ENCODE peak calls at places on chromosomes 6 and 20, in eight cellular contexts. One of them, this sample, is unnamed.

GRCh38 chr20:50027611-50028105 is 44.9 kb downstream of the SNAI1 start:
- DNase-seq in dorsolateral prefrontal cortex: peak; percentile 68
- DNase-seq in cardiac fibroblast: peak; percentile 95
- DNase-seq in A549: peak; percentile 84
- DNase-seq in breast epithelium: peak; percentile 77
- DNase-seq in AG04449: no peak
- DNase-seq in lower lobe of right lung: no peak
- DNase-seq in stomach: no peak
- DNase-seq in this sample: peak; percentile 63

GRCh38 chr20:24817351-24817750 is 131.7 kb upstream of the CST7 start:
- DNase-seq in dorsolateral prefrontal cortex: no peak
- DNase-seq in lower lobe of right lung: no peak
- DNase-seq in stomach: no peak
- DNase-seq in cardiac fibroblast: no peak
- DNase-seq in breast epithelium: no peak
- DNase-seq in AG04449: no peak
- DNase-seq in A549: no peak
- DNase-seq in this sample: no peak

GRCh38 chr20:49483706-49484101 is 1.2 kb upstream of the KCNB1 start:
- DNase-seq in dorsolateral prefrontal cortex: no peak
- DNase-seq in AG04449: no peak
- DNase-seq in lower lobe of right lung: no peak
- DNase-seq in cardiac fibroblast: no peak
- DNase-seq in A549: no peak
- DNase-seq in stomach: no peak
- DNase-seq in breast epithelium: no peak
- DNase-seq in this sample: no peak

GRCh38 chr6:166025149-166025898 is 142.3 kb downstream of the TBXT start:
- DNase-seq in A549: no peak
- DNase-seq in dorsolateral prefrontal cortex: no peak
- DNase-seq in lower lobe of right lung: peak; percentile 69
- DNase-seq in breast epithelium: no peak
- DNase-seq in AG04449: peak; percentile 70
- DNase-seq in stomach: no peak
- DNase-seq in cardiac fibroblast: peak; percentile 78
- DNase-seq in this sample: peak; percentile 82

GRCh38 chr20:54140927-54141566 is 32.7 kb downstream of the CYP24A1 start:
- DNase-seq in cardiac fibroblast: peak; percentile 35
- DNase-seq in dorsolateral prefrontal cortex: no peak
- DNase-seq in breast epithelium: no peak
- DNase-seq in AG04449: no peak
- DNase-seq in A549: peak; percentile 78
- DNase-seq in lower lobe of right lung: no peak
- DNase-seq in stomach: no peak
- DNase-seq in this sample: peak; percentile 65

GRCh38 chr6:77466055-77467028 is 3.1 kb upstream of the HTR1B start:
- DNase-seq in breast epithelium: no peak
- DNase-seq in AG04449: no peak
- DNase-seq in dorsolateral prefrontal cortex: no peak
- DNase-seq in A549: peak; percentile 46
- DNase-seq in cardiac fibroblast: peak; percentile 80
- DNase-seq in stomach: peak; percentile 61
- DNase-seq in lower lobe of right lung: peak; percentile 50
- DNase-seq in this sample: peak; percentile 53

GRCh38 chr20:61934716-61935530 is 130.8 kb downstream of the TAF4 start:
- DNase-seq in A549: no peak
- DNase-seq in cardiac fibroblast: no peak
- DNase-seq in AG04449: no peak
- DNase-seq in dorsolateral prefrontal cortex: peak; percentile 31
- DNase-seq in lower lobe of right lung: peak; percentile 25
- DNase-seq in stomach: no peak
- DNase-seq in breast epithelium: peak; percentile 50
- DNase-seq in this sample: no peak

GRCh38 chr6:136921521-136921935 is 573 bp upstream of the SLC35D3 start:
- DNase-seq in dorsolateral prefrontal cortex: no peak
- DNase-seq in breast epithelium: no peak
- DNase-seq in A549: no peak
- DNase-seq in cardiac fibroblast: no peak
- DNase-seq in stomach: no peak
- DNase-seq in lower lobe of right lung: peak; percentile 49
- DNase-seq in AG04449: no peak
- DNase-seq in this sample: no peak

GRCh38 chr6:13725570-13725969 is 13.9 kb upstream of the RANBP9 start:
- DNase-seq in A549: peak; percentile 21
- DNase-seq in lower lobe of right lung: no peak
- DNase-seq in AG04449: no peak
- DNase-seq in cardiac fibroblast: no peak
- DNase-seq in breast epithelium: no peak
- DNase-seq in stomach: peak; percentile 61
- DNase-seq in dorsolateral prefrontal cortex: no peak
- DNase-seq in this sample: no peak

GRCh38 chr20:56400001-56400640 is 7.7 kb downstream of the CSTF1 start:
- DNase-seq in breast epithelium: no peak
- DNase-seq in lower lobe of right lung: no peak
- DNase-seq in dorsolateral prefrontal cortex: no peak
- DNase-seq in A549: peak; percentile 71
- DNase-seq in AG04449: no peak
- DNase-seq in cardiac fibroblast: peak; percentile 91
- DNase-seq in stomach: peak; percentile 44
- DNase-seq in this sample: peak; percentile 80

GRCh38 chr6:72554203-72554564 is 67.7 kb upstream of the KCNQ5 start:
- DNase-seq in stomach: no peak
- DNase-seq in dorsolateral prefrontal cortex: no peak
- DNase-seq in AG04449: peak; percentile 46
- DNase-seq in breast epithelium: no peak
- DNase-seq in A549: peak; percentile 25
- DNase-seq in cardiac fibroblast: peak; percentile 44
- DNase-seq in lower lobe of right lung: no peak
- DNase-seq in this sample: no peak

GRCh38 chr6:20416567-20417345 is 15.1 kb downstream of the E2F3 start:
- DNase-seq in lower lobe of right lung: no peak
- DNase-seq in breast epithelium: no peak
- DNase-seq in cardiac fibroblast: no peak
- DNase-seq in A549: no peak
- DNase-seq in stomach: no peak
- DNase-seq in AG04449: no peak
- DNase-seq in dorsolateral prefrontal cortex: no peak
- DNase-seq in this sample: no peak

GRCh38 chr6:29907637-29908340 is 34.5 kb upstream of the HLA-A start:
- DNase-seq in stomach: no peak
- DNase-seq in A549: no peak
- DNase-seq in breast epithelium: no peak
- DNase-seq in AG04449: no peak
- DNase-seq in lower lobe of right lung: no peak
- DNase-seq in dorsolateral prefrontal cortex: no peak
- DNase-seq in cardiac fibroblast: no peak
- DNase-seq in this sample: no peak

GRCh38 chr20:18839507-18840247 is 26.1 kb downstream of the SCP2D1 start:
- DNase-seq in breast epithelium: no peak
- DNase-seq in AG04449: no peak
- DNase-seq in dorsolateral prefrontal cortex: no peak
- DNase-seq in cardiac fibroblast: no peak
- DNase-seq in lower lobe of right lung: no peak
- DNase-seq in stomach: no peak
- DNase-seq in A549: no peak
- DNase-seq in this sample: no peak

GRCh38 chr6:35678814-35679213 is 9.9 kb downstream of the FKBP5 start:
- DNase-seq in stomach: no peak
- DNase-seq in cardiac fibroblast: no peak
- DNase-seq in breast epithelium: no peak
- DNase-seq in AG04449: no peak
- DNase-seq in A549: no peak
- DNase-seq in lower lobe of right lung: no peak
- DNase-seq in dorsolateral prefrontal cortex: no peak
- DNase-seq in this sample: no peak

GRCh38 chr6:84825461-84825860 is 61.1 kb upstream of the TBX18 start:
- DNase-seq in stomach: no peak
- DNase-seq in AG04449: peak; percentile 5
- DNase-seq in A549: peak; percentile 8
- DNase-seq in cardiac fibroblast: peak; percentile 72
- DNase-seq in lower lobe of right lung: no peak
- DNase-seq in dorsolateral prefrontal cortex: no peak
- DNase-seq in breast epithelium: no peak
- DNase-seq in this sample: no peak

GRCh38 chr6:41424370-41425058 is 89.1 kb downstream of the NCR2 start:
- DNase-seq in stomach: peak; percentile 93
- DNase-seq in A549: peak; percentile 64
- DNase-seq in cardiac fibroblast: peak; percentile 86
- DNase-seq in AG04449: peak; percentile 19
- DNase-seq in lower lobe of right lung: peak; percentile 71
- DNase-seq in breast epithelium: peak; percentile 79
- DNase-seq in dorsolateral prefrontal cortex: peak; percentile 71
- DNase-seq in this sample: peak; percentile 69

DNA sequence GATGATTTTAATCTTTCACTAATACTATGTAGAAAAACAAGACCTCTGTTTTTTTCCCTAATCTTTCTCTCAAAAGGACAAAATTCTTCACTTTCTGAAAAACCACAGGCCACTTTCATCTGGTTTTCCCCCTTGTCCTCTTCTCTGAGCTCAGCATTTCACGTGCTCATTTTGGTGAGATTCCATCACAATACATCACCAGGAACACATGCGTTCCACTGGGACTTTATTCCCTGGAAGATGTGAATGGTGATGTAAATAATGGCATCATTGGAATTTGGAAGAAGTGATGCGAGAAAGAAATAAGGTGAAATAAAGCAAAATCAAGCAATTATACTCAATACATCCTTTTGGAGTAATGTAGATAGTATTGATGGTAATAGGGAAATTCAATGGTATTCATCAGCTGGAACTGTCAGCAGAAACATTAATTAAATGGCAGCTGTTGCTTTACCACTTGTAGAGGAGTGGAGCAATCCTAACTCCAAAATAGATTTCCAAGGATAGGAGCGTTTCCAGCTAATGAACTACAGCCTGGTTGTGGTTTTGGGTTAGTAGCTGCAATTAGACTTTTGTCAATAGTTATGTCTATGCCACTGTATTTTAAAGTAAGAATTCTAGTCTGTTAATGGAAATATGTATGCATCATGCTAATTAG is 11.5 kb downstream of the FILIP1 start:
- DNase-seq in AG04449: no peak
- DNase-seq in breast epithelium: no peak
- DNase-seq in dorsolateral prefrontal cortex: no peak
- DNase-seq in stomach: no peak
- DNase-seq in cardiac fibroblast: peak; percentile 73
- DNase-seq in lower lobe of right lung: no peak
- DNase-seq in A549: no peak
- DNase-seq in this sample: peak; percentile 39
- H3K4me3 ChIP-seq in AG04449: no peak overlapping the region
- H3K4me3 ChIP-seq in breast epithelium: no peak overlapping the region
- H3K4me3 ChIP-seq in dorsolateral prefrontal cortex: no peak overlapping the region
- H3K4me3 ChIP-seq in stomach: no peak overlapping the region
- H3K4me3 ChIP-seq in cardiac fibroblast: no peak overlapping the region
- H3K4me3 ChIP-seq in lower lobe of right lung: no peak overlapping the region
- H3K4me3 ChIP-seq in A549: no peak overlapping the region
- H3K4me3 ChIP-seq in this sample: no peak overlapping the region

GRCh38 chr6:43016166-43016915 is 2.3 kb downstream of the KLHDC3 start:
- DNase-seq in stomach: no peak
- DNase-seq in lower lobe of right lung: no peak
- DNase-seq in AG04449: no peak
- DNase-seq in dorsolateral prefrontal cortex: no peak
- DNase-seq in breast epithelium: no peak
- DNase-seq in cardiac fibroblast: no peak
- DNase-seq in A549: no peak
- DNase-seq in this sample: no peak

GRCh38 chr6:43013843-43014433 is at the start of the genes KLHDC3 and MEA1:
- DNase-seq in dorsolateral prefrontal cortex: peak; percentile 100
- DNase-seq in lower lobe of right lung: peak; percentile 99
- DNase-seq in stomach: peak; percentile 99
- DNase-seq in A549: peak; percentile 99
- DNase-seq in AG04449: peak; percentile 99
- DNase-seq in cardiac fibroblast: peak; percentile 100
- DNase-seq in breast epithelium: peak; percentile 98
- DNase-seq in this sample: peak; percentile 100

GRCh38 chr6:43013020-43013842 is 515 bp downstream of the MEA1 start:
- DNase-seq in dorsolateral prefrontal cortex: no peak
- DNase-seq in cardiac fibroblast: peak; percentile 50
- DNase-seq in AG04449: no peak
- DNase-seq in A549: no peak
- DNase-seq in lower lobe of right lung: no peak
- DNase-seq in breast epithelium: no peak
- DNase-seq in stomach: no peak
- DNase-seq in this sample: no peak

GRCh38 chr6:43012364-43012763 is 1.4 kb downstream of the MEA1 start:
- DNase-seq in AG04449: no peak
- DNase-seq in A549: no peak
- DNase-seq in lower lobe of right lung: no peak
- DNase-seq in stomach: no peak
- DNase-seq in dorsolateral prefrontal cortex: no peak
- DNase-seq in breast epithelium: no peak
- DNase-seq in cardiac fibroblast: no peak
- DNase-seq in this sample: no peak

GRCh38 chr6:43014434-43014909 is 423 bp downstream of the KLHDC3 start:
- DNase-seq in breast epithelium: no peak
- DNase-seq in lower lobe of right lung: no peak
- DNase-seq in dorsolateral prefrontal cortex: no peak
- DNase-seq in A549: no peak
- DNase-seq in cardiac fibroblast: peak; percentile 51
- DNase-seq in AG04449: no peak
- DNase-seq in stomach: no peak
- DNase-seq in this sample: no peak
- TF ChIP-seq CTCF in breast epithelium: no peak
- TF ChIP-seq CTCF in lower lobe of right lung: no peak
- TF ChIP-seq CTCF in dorsolateral prefrontal cortex: no peak
- TF ChIP-seq CTCF in A549: no peak
- TF ChIP-seq CTCF in cardiac fibroblast: no peak
- TF ChIP-seq CTCF in AG04449: no peak
- TF ChIP-seq CTCF in stomach: no peak
- TF ChIP-seq CTCF in this sample: no peak

DNA sequence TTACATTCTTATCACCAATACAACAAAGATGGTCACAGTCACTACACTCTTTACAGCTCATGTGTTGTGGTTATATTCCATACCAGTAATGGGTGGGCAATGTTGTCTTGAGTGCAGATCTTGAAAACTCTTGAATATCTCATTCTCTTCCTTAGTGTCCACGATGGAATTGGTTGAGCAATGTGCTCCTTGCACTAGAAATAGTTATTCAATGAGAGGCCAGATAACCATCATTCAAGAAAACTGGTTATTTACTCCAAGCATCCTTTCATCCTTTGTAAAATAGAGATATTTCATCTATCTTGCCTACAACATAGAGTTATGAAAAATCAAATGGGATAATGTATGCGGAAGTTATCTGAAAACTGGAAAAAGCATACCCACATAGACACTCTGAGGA is 215.9 kb downstream of the ARHGAP18 start:
- DNase-seq in AG04449: no peak
- DNase-seq in A549: no peak
- DNase-seq in lower lobe of right lung: no peak
- DNase-seq in stomach: no peak
- DNase-seq in breast epithelium: no peak
- DNase-seq in cardiac fibroblast: no peak
- DNase-seq in dorsolateral prefrontal cortex: no peak
- DNase-seq in this sample: no peak
- H3K4me3 ChIP-seq in AG04449: no peak overlapping the region
- H3K4me3 ChIP-seq in A549: no peak overlapping the region
- H3K4me3 ChIP-seq in lower lobe of right lung: no peak overlapping the region
- H3K4me3 ChIP-seq in stomach: no peak overlapping the region
- H3K4me3 ChIP-seq in breast epithelium: no peak overlapping the region
- H3K4me3 ChIP-seq in cardiac fibroblast: no peak overlapping the region
- H3K4me3 ChIP-seq in dorsolateral prefrontal cortex: no peak overlapping the region
- H3K4me3 ChIP-seq in this sample: no peak overlapping the region

GRCh38 chr20:13423472-13424173 is 202.5 kb downstream of the ISM1 start:
- DNase-seq in stomach: no peak
- DNase-seq in AG04449: no peak
- DNase-seq in A549: peak; percentile 52
- DNase-seq in lower lobe of right lung: no peak
- DNase-seq in breast epithelium: no peak
- DNase-seq in cardiac fibroblast: no peak
- DNase-seq in dorsolateral prefrontal cortex: no peak
- DNase-seq in this sample: no peak
- TF ChIP-seq CTCF in stomach: no peak
- TF ChIP-seq CTCF in AG04449: no peak
- TF ChIP-seq CTCF in A549: no peak
- TF ChIP-seq CTCF in lower lobe of right lung: no peak
- TF ChIP-seq CTCF in breast epithelium: no peak
- TF ChIP-seq CTCF in cardiac fibroblast: no peak
- TF ChIP-seq CTCF in dorsolateral prefrontal cortex: no peak
- TF ChIP-seq CTCF in this sample: no peak